ENCODE peak calls at places on chromosomes 4 and X, in seven cellular contexts. One of them, this sample, is unnamed.

GRCh38 chr4:244471-244870 is 60.8 kb downstream of the ZNF732 start:
- DNase-seq in RCC 7860: no peak
- DNase-seq in stimulated activated naive CD4-positive, alpha-beta T cell: peak
- DNase-seq in aorta: peak
- DNase-seq in effector memory CD8-positive, alpha-beta T cell: peak
- DNase-seq in mucosa of descending colon: peak
- DNase-seq in GM12865: peak
- DNase-seq in this sample: peak

GRCh38 chrX:20514358-20514757 is 247.6 kb upstream of the RPS6KA3 start:
- DNase-seq in RCC 7860: peak
- DNase-seq in stimulated activated naive CD4-positive, alpha-beta T cell: no peak
- DNase-seq in aorta: no peak
- DNase-seq in effector memory CD8-positive, alpha-beta T cell: no peak
- DNase-seq in mucosa of descending colon: no peak
- DNase-seq in GM12865: no peak
- DNase-seq in this sample: no peak

GRCh38 chr4:21507439-21507838 is 441.1 kb downstream of the KCNIP4 start:
- DNase-seq in RCC 7860: peak
- DNase-seq in stimulated activated naive CD4-positive, alpha-beta T cell: no peak
- DNase-seq in aorta: no peak
- DNase-seq in effector memory CD8-positive, alpha-beta T cell: no peak
- DNase-seq in mucosa of descending colon: no peak
- DNase-seq in GM12865: peak
- DNase-seq in this sample: no peak

GRCh38 chr4:139210486-139210885 is 33.5 kb upstream of the ELF2 start:
- DNase-seq in RCC 7860: no peak
- DNase-seq in stimulated activated naive CD4-positive, alpha-beta T cell: no peak
- DNase-seq in aorta: no peak
- DNase-seq in effector memory CD8-positive, alpha-beta T cell: no peak
- DNase-seq in mucosa of descending colon: no peak
- DNase-seq in GM12865: no peak
- DNase-seq in this sample: no peak

GRCh38 chr4:86834901-86835300 is 14.3 kb downstream of the SLC10A6 start:
- DNase-seq in RCC 7860: no peak
- DNase-seq in stimulated activated naive CD4-positive, alpha-beta T cell: no peak
- DNase-seq in aorta: no peak
- DNase-seq in effector memory CD8-positive, alpha-beta T cell: no peak
- DNase-seq in mucosa of descending colon: no peak
- DNase-seq in GM12865: no peak
- DNase-seq in this sample: no peak

GRCh38 chrX:17642891-17643290 is 94.4 kb upstream of the SCML1 start:
- DNase-seq in RCC 7860: no peak
- DNase-seq in stimulated activated naive CD4-positive, alpha-beta T cell: no peak
- DNase-seq in aorta: no peak
- DNase-seq in effector memory CD8-positive, alpha-beta T cell: no peak
- DNase-seq in mucosa of descending colon: no peak
- DNase-seq in GM12865: no peak
- DNase-seq in this sample: no peak

GRCh38 chr4:89298788-89299152 is 8.8 kb downstream of the GPRIN3 start:
- DNase-seq in RCC 7860: no peak
- DNase-seq in stimulated activated naive CD4-positive, alpha-beta T cell: peak
- DNase-seq in aorta: no peak
- DNase-seq in effector memory CD8-positive, alpha-beta T cell: peak
- DNase-seq in mucosa of descending colon: no peak
- DNase-seq in GM12865: no peak
- DNase-seq in this sample: no peak

GRCh38 chr4:188023682-188024081 is 28.1 kb downstream of the ZFP42 start:
- DNase-seq in RCC 7860: peak
- DNase-seq in stimulated activated naive CD4-positive, alpha-beta T cell: no peak
- DNase-seq in aorta: no peak
- DNase-seq in effector memory CD8-positive, alpha-beta T cell: no peak
- DNase-seq in mucosa of descending colon: no peak
- DNase-seq in GM12865: no peak
- DNase-seq in this sample: no peak

GRCh38 chrX:104432321-104432720 is 133.7 kb upstream of the IL1RAPL2 start:
- DNase-seq in RCC 7860: no peak
- DNase-seq in stimulated activated naive CD4-positive, alpha-beta T cell: no peak
- DNase-seq in aorta: no peak
- DNase-seq in effector memory CD8-positive, alpha-beta T cell: no peak
- DNase-seq in mucosa of descending colon: peak
- DNase-seq in GM12865: no peak
- DNase-seq in this sample: no peak

GRCh38 chr4:3371038-3371437 is 70.7 kb upstream of the HGFAC start:
- DNase-seq in RCC 7860: no peak
- DNase-seq in stimulated activated naive CD4-positive, alpha-beta T cell: no peak
- DNase-seq in aorta: no peak
- DNase-seq in effector memory CD8-positive, alpha-beta T cell: no peak
- DNase-seq in mucosa of descending colon: no peak
- DNase-seq in GM12865: no peak
- DNase-seq in this sample: no peak

GRCh38 chr4:38177792-38178665 is 217.8 kb downstream of the PTTG2 start:
- DNase-seq in RCC 7860: no peak
- DNase-seq in stimulated activated naive CD4-positive, alpha-beta T cell: peak
- DNase-seq in aorta: peak
- DNase-seq in effector memory CD8-positive, alpha-beta T cell: peak
- DNase-seq in mucosa of descending colon: peak
- DNase-seq in GM12865: peak
- DNase-seq in this sample: peak

GRCh38 chr4:185801471-185801870 is 10.5 kb downstream of the SORBS2 start:
- DNase-seq in RCC 7860: no peak
- DNase-seq in stimulated activated naive CD4-positive, alpha-beta T cell: no peak
- DNase-seq in aorta: no peak
- DNase-seq in effector memory CD8-positive, alpha-beta T cell: no peak
- DNase-seq in mucosa of descending colon: no peak
- DNase-seq in GM12865: no peak
- DNase-seq in this sample: no peak

GRCh38 chr4:93203708-93204107 is 624.8 kb upstream of the ATOH1 start:
- DNase-seq in RCC 7860: peak
- DNase-seq in stimulated activated naive CD4-positive, alpha-beta T cell: no peak
- DNase-seq in aorta: no peak
- DNase-seq in effector memory CD8-positive, alpha-beta T cell: no peak
- DNase-seq in mucosa of descending colon: no peak
- DNase-seq in GM12865: peak
- DNase-seq in this sample: no peak

GRCh38 chrX:141467442-141467841 is 117.1 kb downstream of the SPANXA1 start:
- DNase-seq in RCC 7860: no peak
- DNase-seq in stimulated activated naive CD4-positive, alpha-beta T cell: no peak
- DNase-seq in aorta: no peak
- DNase-seq in effector memory CD8-positive, alpha-beta T cell: no peak
- DNase-seq in mucosa of descending colon: no peak
- DNase-seq in GM12865: no peak
- DNase-seq in this sample: no peak

GRCh38 chr4:16844796-16845586 is 53.5 kb downstream of the LDB2 start:
- DNase-seq in RCC 7860: no peak
- DNase-seq in stimulated activated naive CD4-positive, alpha-beta T cell: no peak
- DNase-seq in aorta: no peak
- DNase-seq in effector memory CD8-positive, alpha-beta T cell: no peak
- DNase-seq in mucosa of descending colon: no peak
- DNase-seq in GM12865: no peak
- DNase-seq in this sample: no peak

GRCh38 chrX:21721175-21721574 is 36.7 kb downstream of the SMPX start:
- DNase-seq in RCC 7860: no peak
- DNase-seq in stimulated activated naive CD4-positive, alpha-beta T cell: no peak
- DNase-seq in aorta: no peak
- DNase-seq in effector memory CD8-positive, alpha-beta T cell: no peak
- DNase-seq in mucosa of descending colon: no peak
- DNase-seq in GM12865: no peak
- DNase-seq in this sample: no peak